ENCODE peak calls at places on chromosomes 16 and 17, in six cellular contexts. W, S, F, K, M and B are unnamed samples.

GRCh38 chr17:69779378-69780214 is 295.4 kb upstream of the KCNJ16 start:
- DNase-seq in W (no peak), S (peak), F (no peak), K (no peak), M (no peak), B (no peak)

GRCh38 chr16:5220705-5221104 is 123.1 kb upstream of the EEF2KMT start:
- DNase-seq in W (no peak), S (no peak), F (no peak), K (no peak), M (no peak), B (no peak)

GRCh38 chr16:14436410-14436955 is 193.6 kb downstream of the PARN start:
- DNase-seq in W (no peak), S (no peak), F (no peak), K (no peak), M (no peak), B (no peak)

GRCh38 chr16:85010931-85011845 is at the start of gene ZDHHC7:
- DNase-seq in W (peak), S (peak), F (peak), K (peak), M (peak), B (peak)

GRCh38 chr17:4808378-4808767 is 1.4 kb downstream of the PLD2 start:
- DNase-seq in W (peak), S (no peak), F (peak), K (no peak), M (no peak), B (no peak)

GRCh38 chr17:11885051-11885450 is 112.2 kb downstream of the ZNF18 start:
- DNase-seq in W (no peak), S (no peak), F (no peak), K (no peak), M (no peak), B (no peak)

GRCh38 chr17:80232438-80232837 is 12.2 kb downstream of the SLC26A11 start:
- DNase-seq in W (no peak), S (no peak), F (no peak), K (no peak), M (no peak), B (no peak)

GRCh38 chr16:83887088-83887487 is 11.8 kb upstream of the MLYCD start:
- DNase-seq in W (no peak), S (no peak), F (no peak), K (peak), M (no peak), B (no peak)

GRCh38 chr16:89495121-89495520 is 4.8 kb upstream of the ANKRD11 start:
- DNase-seq in W (no peak), S (no peak), F (no peak), K (no peak), M (no peak), B (no peak)

GRCh38 chr16:86894168-86894567 is 315.8 kb downstream of the FOXL1 start:
- DNase-seq in W (no peak), S (no peak), F (no peak), K (no peak), M (no peak), B (no peak)

GRCh38 chr16:89641719-89642187 is 15.8 kb downstream of the CHMP1A start:
- DNase-seq in W (no peak), S (no peak), F (no peak), K (no peak), M (no peak), B (no peak)

GRCh38 chr16:18932243-18932997 is 6.2 kb upstream of the SMG1 start:
- DNase-seq in W (peak), S (no peak), F (no peak), K (no peak), M (no peak), B (peak)

GRCh38 chr17:45896803-45897693 is 2.7 kb downstream of the MAPT start:
- DNase-seq in W (no peak), S (no peak), F (no peak), K (no peak), M (no peak), B (no peak)

GRCh38 chr17:14310584-14310983 is 9.7 kb downstream of the HS3ST3B1 start:
- DNase-seq in W (no peak), S (no peak), F (no peak), K (no peak), M (no peak), B (no peak)
- H3K4me3 ChIP-seq in W (no peak), S (no peak), F (no peak), K (no peak), M (no peak), B (no peak)

GRCh38 chr17:61686114-61686513 is 95.1 kb upstream of the NACA2 start:
- DNase-seq in W (no peak), S (no peak), F (no peak), K (no peak), M (no peak), B (no peak)

GRCh38 chr17:61687769-61688168 is 96.8 kb upstream of the NACA2 start:
- DNase-seq in W (no peak), S (no peak), F (no peak), K (no peak), M (no peak), B (no peak)

GRCh38 chr17:61684818-61685217 is 93.8 kb upstream of the NACA2 start:
- DNase-seq in W (no peak), S (no peak), F (no peak), K (no peak), M (no peak), B (no peak)

GRCh38 chr17:61694095-61694494 is 103.1 kb upstream of the NACA2 start:
- DNase-seq in W (no peak), S (no peak), F (no peak), K (no peak), M (no peak), B (no peak)

GRCh38 chr17:61689610-61690180 is 98.7 kb upstream of the NACA2 start:
- DNase-seq in W (no peak), S (no peak), F (no peak), K (no peak), M (no peak), B (no peak)
- H3K27ac ChIP-seq in W (no peak), S (no peak), F (no peak), K (no peak), M (no peak), B (no peak)

GRCh38 chr16:8806272-8806983 is 8.8 kb downstream of the PMM2 start:
- DNase-seq in W (no peak), S (no peak), F (no peak), K (no peak), M (no peak), B (no peak)
- H3K4me3 ChIP-seq in W (no peak), S (no peak), F (no peak), K (no peak), M (no peak), B (no peak)

GRCh38 chr16:50667497-50668367 is 13.4 kb downstream of the SNX20 start:
- DNase-seq in W (peak), S (no peak), F (no peak), K (no peak), M (no peak), B (no peak)
- H3K27ac ChIP-seq in W (no peak), S (no peak), F (no peak), K (no peak), M (no peak), B (peak)

DNA sequence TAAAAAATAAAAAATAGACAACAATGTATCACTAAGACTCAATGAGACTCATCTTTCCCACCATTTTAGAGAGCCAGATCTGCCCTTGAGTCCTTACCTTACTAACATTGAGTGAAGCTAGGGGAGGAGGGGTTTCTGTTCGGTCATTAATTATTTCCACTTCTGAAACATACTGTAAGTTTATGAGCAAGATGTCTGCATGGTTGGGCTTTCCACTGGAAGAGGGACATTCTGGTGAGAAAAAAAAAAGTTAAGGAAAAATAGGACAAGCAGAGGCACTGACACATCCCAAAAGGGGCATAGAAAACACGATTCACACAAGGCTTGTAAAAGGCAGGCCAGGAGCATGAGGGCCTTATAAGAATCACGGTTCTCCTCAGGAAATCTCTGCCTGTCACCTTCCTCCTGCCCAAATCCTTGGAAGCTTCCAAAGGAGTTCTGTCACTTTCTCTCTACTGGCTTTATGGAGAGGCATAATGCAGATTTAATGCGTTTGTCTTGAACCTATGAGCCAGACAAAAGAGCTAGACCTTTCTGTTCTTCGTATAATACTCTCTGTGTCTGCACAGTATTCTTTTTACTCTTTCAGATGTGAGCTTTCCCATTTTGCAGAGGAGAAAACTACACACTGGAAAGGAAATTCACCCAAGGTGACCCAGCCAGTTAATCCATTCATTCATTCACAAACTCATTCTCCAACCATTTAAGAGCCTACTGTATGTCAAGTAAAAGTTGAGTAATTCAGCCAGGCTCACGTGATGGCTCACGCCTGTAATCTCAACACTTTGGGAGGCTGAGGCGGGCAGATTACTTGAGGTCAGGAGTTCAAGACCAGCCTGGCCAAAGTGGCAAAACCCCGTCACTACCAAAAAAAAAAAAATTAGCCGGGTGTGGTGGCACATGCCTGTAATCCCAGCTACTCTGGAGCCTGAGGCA is 2.5 kb downstream of the LSM12 start:
- DNase-seq in W (peak), S (no peak), F (no peak), K (no peak), M (no peak), B (no peak)
- H3K4me3 ChIP-seq in W (no peak), S (no peak), F (no peak), K (peak), M (no peak), B (no peak)

DNA sequence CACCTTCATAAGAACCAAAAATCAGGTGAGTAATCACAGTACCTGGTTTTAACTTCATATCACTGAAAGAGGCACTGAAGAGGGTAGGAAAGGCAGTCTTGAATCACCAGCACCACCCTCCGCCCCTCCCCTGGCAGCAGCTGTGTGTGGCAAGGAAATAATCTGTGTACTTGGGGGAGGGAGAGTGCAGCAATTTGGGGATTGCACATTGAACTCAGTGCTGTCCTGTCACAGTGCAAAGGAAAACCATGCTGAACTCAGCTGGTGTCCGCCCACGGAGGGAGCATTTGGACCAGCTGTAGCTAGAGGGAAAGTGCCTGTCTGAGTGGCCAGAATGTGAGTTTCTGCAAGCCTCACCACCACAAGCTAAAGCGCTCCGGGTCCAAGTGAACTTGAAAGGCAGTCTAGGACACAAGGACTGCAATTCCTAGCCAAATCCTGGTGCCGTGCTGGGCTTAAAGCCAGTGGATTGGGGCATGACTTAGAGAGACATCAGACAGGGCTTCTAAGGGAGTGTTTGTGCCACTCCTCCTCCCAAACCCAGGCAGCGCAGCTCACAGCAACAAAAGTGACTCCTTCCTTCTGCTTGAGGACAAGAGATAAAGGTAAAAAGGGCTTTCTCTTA is 39.7 kb upstream of the ALDH3A1 start:
- DNase-seq in W (no peak), S (no peak), F (no peak), K (no peak), M (no peak), B (no peak)
- H3K27ac ChIP-seq in W (no peak), S (no peak), F (no peak), K (no peak), M (no peak), B (no peak)